ENCODE peak calls at places on chromosomes 6 and 20, in ten cellular contexts. A is OCI-LY7; S is CD8-positive, alpha-beta T cell; F is BE2C; Z is adipocyte; N is ovary; T is pancreas; O is left ventricle myocardium inferior; J is Caco-2; V is right lobe of liver. H is an unnamed sample. For H3K4me1, the result is how much of the 10 kb centered on the place peaks cover.

GRCh38 chr6:710601-711571 is 17.9 kb upstream of the EXOC2 start:
- DNase-seq in N (peak), T (no peak), V (peak), S (peak), F (no peak), J (peak), O (peak), Z (peak), A (peak), H (peak)

GRCh38 chr6:147117580-147117979 is 86.6 kb upstream of the STXBP5 start:
- DNase-seq in O (no peak), S (no peak), N (no peak), T (no peak), F (no peak), V (no peak), A (no peak), J (no peak), Z (peak), H (no peak)

GRCh38 chr6:158474961-158475343 is 84.9 kb upstream of the TMEM181 start:
- DNase-seq in V (no peak), J (no peak), S (no peak), A (no peak), Z (peak), T (no peak), O (no peak), F (no peak), N (no peak), H (no peak)

GRCh38 chr6:78300885-78301284 is 566.5 kb upstream of the IRAK1BP1 start:
- DNase-seq in A (no peak), N (no peak), Z (peak), F (no peak), V (no peak), J (no peak), O (no peak), S (no peak), T (no peak), H (no peak)

GRCh38 chr6:34771727-34772126 is 14.4 kb downstream of the SNRPC start:
- DNase-seq in V (no peak), A (no peak), O (no peak), N (no peak), S (no peak), F (no peak), T (no peak), J (no peak), Z (peak), H (no peak)

GRCh38 chr20:7967199-7967844 is 27.1 kb upstream of the HAO1 start:
- DNase-seq in T (no peak), A (no peak), O (no peak), S (no peak), F (no peak), Z (peak), V (no peak), J (no peak), N (no peak), H (no peak)

GRCh38 chr20:53621482-53622246 is 28.0 kb upstream of the ZNF217 start:
- DNase-seq in O (peak), Z (peak), V (peak), N (peak), S (no peak), F (peak), T (peak), A (peak), J (peak), H (peak)

GRCh38 chr6:137414599-137414998 is 79.6 kb downstream of the OLIG3 start:
- DNase-seq in V (peak), Z (no peak), A (no peak), F (no peak), J (no peak), O (no peak), S (no peak), N (no peak), T (no peak), H (no peak)

GRCh38 chr6:103122766-103123601 is 1729.5 kb downstream of the GRIK2 start:
- DNase-seq in S (no peak), A (peak), V (peak), Z (peak), J (peak), N (no peak), O (no peak), T (peak), F (peak), H (peak)

GRCh38 chr20:37727247-37727956 is 33.6 kb downstream of the CTNNBL1 start:
- DNase-seq in F (no peak), T (no peak), A (no peak), J (peak), S (no peak), O (no peak), N (no peak), Z (peak), V (no peak), H (no peak)

GRCh38 chr6:141483561-141484061 is 649.1 kb upstream of the GJE1 start:
- DNase-seq in V (no peak), O (no peak), F (no peak), N (no peak), T (no peak), J (no peak), S (peak), Z (peak), A (peak), H (no peak)

GRCh38 chr6:79712616-79713015 is 81.5 kb downstream of the SH3BGRL2 start:
- DNase-seq in J (no peak), A (no peak), F (no peak), V (no peak), N (no peak), O (no peak), S (no peak), T (no peak), Z (no peak), H (no peak)

GRCh38 chr6:130743175-130743574 is 84.0 kb upstream of the SMLR1 start:
- DNase-seq in N (no peak), Z (no peak), A (no peak), F (no peak), T (no peak), S (no peak), J (no peak), V (no peak), O (no peak), H (no peak)

GRCh38 chr20:9699181-9699580 is 139.7 kb downstream of the PAK5 start:
- DNase-seq in V (no peak), F (no peak), A (no peak), S (no peak), Z (peak), T (no peak), N (no peak), O (no peak), J (no peak), H (no peak)

GRCh38 chr6:6834356-6835342 is 246.1 kb downstream of the LY86 start:
- DNase-seq in V (no peak), N (no peak), T (no peak), O (no peak), A (peak), J (no peak), S (no peak), Z (no peak), F (peak), H (no peak)

GRCh38 chr6:145028144-145028818 is 707.0 kb downstream of the EPM2A start:
- DNase-seq in F (peak), S (no peak), T (no peak), O (no peak), Z (peak), N (no peak), A (peak), J (peak), V (no peak), H (no peak)

GRCh38 chr6:154403803-154404202 is 47.2 kb upstream of the IPCEF1 start:
- DNase-seq in F (no peak), N (peak), Z (peak), T (no peak), J (no peak), S (no peak), V (no peak), O (no peak), A (no peak), H (peak)

GRCh38 chr20:29448806-29449470 is 1808.5 kb upstream of the DEFB115 start:
- DNase-seq in S (no peak), N (no peak), A (no peak), T (no peak), F (no peak), Z (no peak), V (no peak), O (no peak), J (no peak), H (peak)

GRCh38 chr6:71349976-71350615 is 61.5 kb downstream of the OGFRL1 start:
- DNase-seq in J (no peak), V (no peak), N (no peak), F (no peak), A (no peak), O (no peak), T (no peak), Z (no peak), S (no peak), H (no peak)

GRCh38 chr6:138592698-138593097 is 93.4 kb upstream of the NHSL1 start:
- DNase-seq in T (no peak), S (no peak), O (no peak), A (peak), F (no peak), J (no peak), Z (no peak), V (no peak), N (no peak), H (no peak)
- H3K4me1 ChIP-seq in T (under half), S (under half), O (under half), A (under half), F (under half), J (under half), Z (under half), V (under half), N (under half), H (under half)

GRCh38 chr20:50695144-50695872 is 4.0 kb upstream of the RIPOR3 start:
- DNase-seq in N (no peak), F (no peak), V (no peak), J (no peak), A (no peak), T (no peak), O (no peak), S (no peak), Z (no peak), H (peak)
- H3K4me3 ChIP-seq in N (no peak), F (no peak), V (no peak), J (no peak), A (no peak), T (no peak), O (no peak), S (no peak), Z (peak), H (no peak)

GRCh38 chr6:134173936-134174789 is 121.7 kb upstream of the SLC2A12 start:
- DNase-seq in Z (peak), N (peak), T (peak), A (peak), J (peak), V (peak), F (peak), O (peak), S (peak), H (peak)
- H3K4me1 ChIP-seq in Z (under half), N (under half), T (under half), A (under half), J (under half), V (under half), F (under half), O (half or more), S (half or more), H (under half)

GRCh38 chr6:83890520-83890919 is 31.0 kb downstream of the CYB5R4 start:
- DNase-seq in J (no peak), A (no peak), Z (no peak), O (no peak), V (no peak), T (no peak), N (no peak), F (no peak), S (no peak), H (no peak)
- H3K4me3 ChIP-seq in J (no peak), A (no peak), Z (no peak), O (no peak), V (no peak), T (no peak), N (no peak), F (no peak), S (no peak), H (no peak)

DNA sequence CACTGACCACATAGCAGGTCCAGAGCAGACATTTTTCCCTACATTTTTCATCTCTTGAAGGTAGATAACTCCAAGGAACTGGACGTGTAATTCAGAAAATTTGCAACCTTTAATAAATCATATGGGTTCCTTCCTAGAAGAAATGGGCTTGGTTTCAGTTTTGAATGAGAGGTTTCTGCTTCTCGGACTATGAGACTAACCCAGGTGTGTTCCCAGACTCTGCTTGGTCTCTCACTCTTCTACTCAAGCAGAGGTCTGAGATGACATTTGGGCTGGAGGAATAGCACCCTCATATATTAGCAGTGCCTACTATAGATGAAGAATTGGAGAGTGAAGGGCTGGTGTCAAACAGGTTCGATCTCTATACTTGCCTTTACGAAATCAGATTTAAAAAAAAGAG is 231.2 kb downstream of the DOK5 start:
- DNase-seq in O (no peak), J (no peak), S (no peak), F (no peak), A (no peak), Z (no peak), T (no peak), N (no peak), V (no peak), H (no peak)
- H3K4me1 ChIP-seq in O (under half), J (under half), S (under half), F (under half), A (under half), Z (under half), T (under half), N (under half), V (under half), H (under half)

DNA sequence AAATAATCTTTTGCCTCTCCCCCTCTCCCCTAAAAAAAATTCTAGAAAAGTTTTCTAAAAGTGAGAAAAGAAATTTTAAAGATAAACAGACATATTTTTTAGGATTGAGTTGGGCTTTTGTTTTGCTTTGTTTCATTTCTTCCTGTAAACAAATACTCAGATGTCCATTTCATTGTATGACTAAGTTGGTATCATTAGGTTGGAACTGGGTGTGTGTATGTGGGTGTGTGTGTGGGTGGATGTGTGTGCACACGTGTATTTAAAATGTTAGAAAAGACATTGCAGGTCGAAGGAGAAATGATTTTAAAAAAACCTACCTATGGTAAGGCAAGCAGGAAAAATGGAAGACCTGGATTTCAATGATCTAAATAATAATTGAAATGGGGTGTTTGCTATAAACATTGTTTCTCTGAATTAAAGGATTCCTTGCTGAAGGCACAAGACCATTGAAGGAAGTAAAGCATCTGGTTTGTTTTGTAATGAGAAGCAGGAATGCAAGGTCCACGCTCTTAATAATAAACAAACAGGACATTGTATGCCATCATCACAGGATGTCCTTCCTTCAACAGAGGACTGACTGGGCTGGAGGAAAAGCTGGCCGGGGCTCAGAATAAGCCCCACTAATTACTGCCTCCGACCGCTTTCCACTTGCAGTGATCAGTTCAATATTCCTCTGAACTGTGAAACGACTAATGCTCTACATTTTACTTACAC is 1.0 kb upstream of the PRDM1 start:
- DNase-seq in Z (peak), V (no peak), O (no peak), S (no peak), A (no peak), N (no peak), J (no peak), F (no peak), T (no peak), H (no peak)
- H3K4me3 ChIP-seq in Z (peak), V (no peak), O (peak), S (no peak), A (peak), N (peak), J (peak), F (peak), T (no peak), H (no peak)

H was measured in aorta.